ENCODE peak calls at places on chromosomes 13 and 19, in ten cellular contexts. Z is cardiac muscle cell, K is esophagus squamous epithelium, O is right lobe of liver, G is esophagus muscularis mucosa, D is heart left ventricle, T is activated B cell treated with CpG ODN at 0.5 μM for 24 hours, X is neural crest cell, Y is endodermal cell, H is dorsolateral prefrontal cortex. I is an unnamed sample.
A peak's percentile ranks its signal among the peaks of the same experiment; 100 is the strongest.

GRCh38 chr13:99572131-99572530 is 70.9 kb downstream of the TM9SF2 start:
- DNase-seq in H (no peak), K (no peak), D (no peak), Z (no peak), X (no peak), G (no peak), T (no peak), O (no peak), Y (no peak), I (no peak)

GRCh38 chr13:73224708-73225107 is 165.9 kb downstream of the KLF5 start:
- DNase-seq in O (no peak), G (no peak), Y (no peak), Z (no peak), D (no peak), H (no peak), X (no peak), K (no peak), T (no peak), I (no peak)

GRCh38 chr19:8036438-8037099 is 16.0 kb upstream of the CCL25 start:
- DNase-seq in Z (no peak), D (no peak), T (no peak), H (no peak), K (no peak), Y (no peak), O (no peak), X (no peak), G (no peak), I (no peak)

GRCh38 chr13:50685491-50685890 is 158.0 kb downstream of the DLEU7 start:
- DNase-seq in G (no peak), T (no peak), X (no peak), Y (no peak), K (no peak), H (peak; percentile 78), Z (peak; percentile 43), O (peak; percentile 58), D (peak; percentile 89), I (no peak)

GRCh38 chr19:48624067-48624594 is 4.8 kb downstream of the SPHK2 start:
- DNase-seq in T (peak; percentile 95), O (peak; percentile 99), H (peak; percentile 99), Z (peak; percentile 99), X (peak; percentile 94), K (peak; percentile 82), Y (peak; percentile 99), G (peak; percentile 99), D (peak; percentile 99), I (peak; percentile 99)

GRCh38 chr19:52248256-52248655 is 21.1 kb upstream of the ZNF766 start:
- DNase-seq in X (peak; percentile 20), Z (peak; percentile 68), T (no peak), Y (peak; percentile 78), O (peak; percentile 43), G (no peak), K (no peak), D (peak; percentile 59), H (no peak), I (peak; percentile 6)

GRCh38 chr19:15161028-15161984 is 39.5 kb downstream of the NOTCH3 start:
- DNase-seq in H (no peak), T (no peak), O (no peak), D (no peak), Y (no peak), X (peak; percentile 32), Z (no peak), K (no peak), G (no peak), I (peak; percentile 42)

GRCh38 chr19:53519431-53519830 is 18.5 kb upstream of the ZNF331 start:
- DNase-seq in D (peak; percentile 33), T (no peak), Z (no peak), H (no peak), K (no peak), O (peak; percentile 48), X (no peak), G (no peak), Y (no peak), I (no peak)

GRCh38 chr19:54154603-54155345 is 4.7 kb downstream of the LENG1 start:
- DNase-seq in Y (no peak), H (no peak), Z (no peak), T (no peak), D (no peak), K (no peak), G (no peak), X (no peak), O (no peak), I (no peak)

GRCh38 chr19:4374451-4375163 is 25.7 kb downstream of the SH3GL1 start:
- DNase-seq in D (peak; percentile 84), K (no peak), Z (no peak), Y (peak; percentile 76), G (peak; percentile 93), X (no peak), T (no peak), H (no peak), O (peak; percentile 75), I (no peak)

GRCh38 chr13:63517376-63517775 is 2101.7 kb upstream of the PCDH20 start:
- DNase-seq in O (no peak), Y (no peak), D (no peak), G (no peak), K (no peak), T (no peak), X (no peak), Z (no peak), H (no peak), I (no peak)
- TF ChIP-seq CTCF in O (no peak), Y (no peak), D (no peak), G (no peak), K (no peak), T (no peak), X (no peak), Z (no peak), H (no peak), I (no peak)

DNA sequence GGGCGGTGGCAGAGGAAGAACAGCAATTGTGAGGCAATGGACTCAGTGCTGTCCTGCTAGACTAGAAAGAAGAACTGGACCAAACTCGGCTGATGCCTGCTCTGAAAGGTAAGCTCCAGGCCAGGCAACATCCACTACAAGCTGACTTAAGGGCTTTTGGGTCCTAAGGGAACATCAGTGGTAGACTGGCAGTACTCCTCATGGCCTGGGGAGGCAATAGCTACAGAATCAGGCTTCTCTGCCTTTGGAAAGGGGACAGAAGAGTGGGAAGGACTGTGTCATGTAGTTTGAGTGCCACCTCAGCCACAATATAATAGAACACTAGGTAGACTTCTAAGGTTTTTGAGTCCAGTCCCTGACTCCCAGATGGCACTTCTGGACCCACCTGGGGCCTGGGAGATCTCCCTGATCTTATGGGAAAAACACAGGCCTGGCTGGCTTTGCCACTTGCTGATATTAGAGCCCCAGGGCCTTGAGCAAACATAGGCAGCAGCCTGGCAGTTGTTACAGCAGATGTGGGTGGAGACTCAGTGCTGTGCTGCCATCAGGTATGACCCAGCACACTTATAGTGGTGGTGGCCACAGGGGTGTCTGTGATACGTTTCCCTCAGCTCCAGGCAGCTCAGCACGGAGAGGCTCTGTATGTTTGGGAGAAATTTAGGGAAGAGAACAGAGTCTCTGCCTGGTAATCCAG is 9.2 kb upstream of the CLC start:
- DNase-seq in X (no peak), Y (peak; percentile 63), D (no peak), T (no peak), H (no peak), Z (no peak), O (no peak), G (no peak), K (no peak), I (no peak)
- TF ChIP-seq CTCF in X (no peak), Y (peak; percentile 56), D (no peak), T (no peak), H (no peak), Z (no peak), O (no peak), G (no peak), K (no peak), I (no peak)

GRCh38 chr13:52399037-52399436 is 6.9 kb downstream of the THSD1 start:
- DNase-seq in Z (no peak), O (no peak), H (no peak), X (no peak), D (no peak), K (no peak), T (no peak), Y (no peak), G (no peak), I (no peak)

GRCh38 chr13:52405369-52405766 is 604 bp downstream of the THSD1 start:
- DNase-seq in O (no peak), K (no peak), H (no peak), Y (peak; percentile 53), X (no peak), D (no peak), T (no peak), Z (no peak), G (no peak), I (no peak)

GRCh38 chr13:52393572-52394357 is 12.2 kb downstream of the THSD1 start:
- DNase-seq in G (no peak), X (no peak), H (no peak), Y (no peak), T (no peak), Z (no peak), K (no peak), O (no peak), D (no peak), I (no peak)

GRCh38 chr13:52395704-52396103 is 10.3 kb downstream of the THSD1 start:
- DNase-seq in G (no peak), H (no peak), O (peak; percentile 20), X (no peak), D (no peak), T (no peak), Y (no peak), K (no peak), Z (no peak), I (no peak)

GRCh38 chr13:52399708-52400107 is 6.3 kb downstream of the THSD1 start:
- DNase-seq in H (no peak), Z (no peak), D (no peak), K (no peak), Y (no peak), G (no peak), X (no peak), T (no peak), O (no peak), I (no peak)
- TF ChIP-seq CTCF in H (peak; percentile 16), Z (peak; percentile 28), D (no peak), K (no peak), Y (peak; percentile 59), G (no peak), X (no peak), T (no peak), O (peak; percentile 11), I (no peak)

GRCh38 chr13:110248449-110249143 is 58.4 kb downstream of the COL4A1 start:
- DNase-seq in T (no peak), Z (no peak), Y (no peak), D (no peak), O (no peak), G (peak; percentile 53), K (no peak), X (no peak), H (no peak), I (no peak)

GRCh38 chr13:110246530-110246929 is 60.4 kb downstream of the COL4A1 start:
- DNase-seq in Y (no peak), X (no peak), D (no peak), T (no peak), G (peak; percentile 72), Z (no peak), K (no peak), H (no peak), O (no peak), I (no peak)

GRCh38 chr13:110250258-110250891 is 56.6 kb downstream of the COL4A1 start:
- DNase-seq in D (peak; percentile 69), H (no peak), O (no peak), T (no peak), K (no peak), G (peak; percentile 91), Z (no peak), X (no peak), Y (no peak), I (no peak)

GRCh38 chr13:110251227-110251791 is 55.6 kb downstream of the COL4A1 start:
- DNase-seq in Y (no peak), Z (no peak), D (no peak), H (no peak), G (peak; percentile 90), O (no peak), K (no peak), T (no peak), X (no peak), I (no peak)

GRCh38 chr13:110249326-110249725 is 57.6 kb downstream of the COL4A1 start:
- DNase-seq in T (no peak), Z (no peak), G (peak; percentile 72), X (no peak), D (no peak), K (no peak), O (no peak), Y (no peak), H (no peak), I (no peak)
- TF ChIP-seq CTCF in T (no peak), Z (no peak), G (no peak), X (no peak), D (no peak), K (no peak), O (no peak), Y (no peak), H (no peak), I (no peak)

I was measured in nephron progenitor cell.